ENCODE peak calls at places on chromosome X, in seven cellular contexts. One of them, this sample, is unnamed.

GRCh38 chrX:25020391-25021131 is 4.8 kb upstream of the ARX start:
- DNase-seq in A549: no peak
- DNase-seq in GM12878: no peak
- DNase-seq in HCT116: no peak
- DNase-seq in GM23338: peak
- DNase-seq in SK-N-SH: peak
- DNase-seq in K562: peak
- DNase-seq in this sample: no peak

GRCh38 chrX:154515803-154516654 is at the start of gene FAM3A:
- DNase-seq in A549: peak
- DNase-seq in GM12878: peak
- DNase-seq in HCT116: peak
- DNase-seq in GM23338: peak
- DNase-seq in SK-N-SH: peak
- DNase-seq in K562: peak
- DNase-seq in this sample: peak

GRCh38 chrX:17072726-17073125 is 126.3 kb downstream of the REPS2 start:
- DNase-seq in A549: no peak
- DNase-seq in GM12878: no peak
- DNase-seq in HCT116: no peak
- DNase-seq in GM23338: no peak
- DNase-seq in SK-N-SH: no peak
- DNase-seq in K562: no peak
- DNase-seq in this sample: no peak

GRCh38 chrX:41449615-41450014 is 2.5 kb downstream of the NYX start:
- DNase-seq in A549: no peak
- DNase-seq in GM12878: no peak
- DNase-seq in HCT116: no peak
- DNase-seq in GM23338: no peak
- DNase-seq in SK-N-SH: no peak
- DNase-seq in K562: no peak
- DNase-seq in this sample: peak

GRCh38 chrX:21708116-21708515 is 49.8 kb downstream of the SMPX start:
- DNase-seq in A549: no peak
- DNase-seq in GM12878: no peak
- DNase-seq in HCT116: no peak
- DNase-seq in GM23338: peak
- DNase-seq in SK-N-SH: no peak
- DNase-seq in K562: no peak
- DNase-seq in this sample: no peak

GRCh38 chrX:84219551-84219950 is 31.6 kb upstream of the RPS6KA6 start:
- DNase-seq in A549: no peak
- DNase-seq in GM12878: no peak
- DNase-seq in HCT116: no peak
- DNase-seq in GM23338: no peak
- DNase-seq in SK-N-SH: no peak
- DNase-seq in K562: no peak
- DNase-seq in this sample: no peak

GRCh38 chrX:154502989-154503388 is 12.6 kb upstream of the SLC10A3 start:
- DNase-seq in A549: no peak
- DNase-seq in GM12878: no peak
- DNase-seq in HCT116: no peak
- DNase-seq in GM23338: no peak
- DNase-seq in SK-N-SH: no peak
- DNase-seq in K562: no peak
- DNase-seq in this sample: no peak

GRCh38 chrX:130084651-130085237 is 25.6 kb downstream of the ELF4 start:
- DNase-seq in A549: no peak
- DNase-seq in GM12878: peak
- DNase-seq in HCT116: no peak
- DNase-seq in GM23338: no peak
- DNase-seq in SK-N-SH: no peak
- DNase-seq in K562: peak
- DNase-seq in this sample: no peak

GRCh38 chrX:8663325-8663724 is 68.6 kb downstream of the ANOS1 start:
- DNase-seq in A549: no peak
- DNase-seq in GM12878: no peak
- DNase-seq in HCT116: no peak
- DNase-seq in GM23338: no peak
- DNase-seq in SK-N-SH: no peak
- DNase-seq in K562: no peak
- DNase-seq in this sample: no peak

GRCh38 chrX:107154787-107155620 is 36.4 kb upstream of the RBM41 start:
- DNase-seq in A549: peak
- DNase-seq in GM12878: no peak
- DNase-seq in HCT116: no peak
- DNase-seq in GM23338: no peak
- DNase-seq in SK-N-SH: no peak
- DNase-seq in K562: peak
- DNase-seq in this sample: no peak

GRCh38 chrX:32483534-32484136 is 727.7 kb downstream of the DMD start:
- DNase-seq in A549: no peak
- DNase-seq in GM12878: no peak
- DNase-seq in HCT116: no peak
- DNase-seq in GM23338: peak
- DNase-seq in SK-N-SH: peak
- DNase-seq in K562: no peak
- DNase-seq in this sample: no peak

GRCh38 chrX:8627796-8628195 is 104.1 kb downstream of the ANOS1 start:
- DNase-seq in A549: no peak
- DNase-seq in GM12878: no peak
- DNase-seq in HCT116: no peak
- DNase-seq in GM23338: no peak
- DNase-seq in SK-N-SH: no peak
- DNase-seq in K562: no peak
- DNase-seq in this sample: no peak

GRCh38 chrX:148933881-148934280 is 433.5 kb downstream of the AFF2 start:
- DNase-seq in A549: no peak
- DNase-seq in GM12878: no peak
- DNase-seq in HCT116: no peak
- DNase-seq in GM23338: no peak
- DNase-seq in SK-N-SH: no peak
- DNase-seq in K562: no peak
- DNase-seq in this sample: no peak

GRCh38 chrX:8103655-8104054 is 67.4 kb downstream of the VCX2 start:
- DNase-seq in A549: no peak
- DNase-seq in GM12878: no peak
- DNase-seq in HCT116: no peak
- DNase-seq in GM23338: no peak
- DNase-seq in SK-N-SH: no peak
- DNase-seq in K562: no peak
- DNase-seq in this sample: no peak

GRCh38 chrX:24870143-24870542 is 145.6 kb downstream of the ARX start:
- DNase-seq in A549: peak
- DNase-seq in GM12878: no peak
- DNase-seq in HCT116: no peak
- DNase-seq in GM23338: no peak
- DNase-seq in SK-N-SH: no peak
- DNase-seq in K562: no peak
- DNase-seq in this sample: no peak

GRCh38 chrX:68945081-68945602 is 116.3 kb downstream of the EFNB1 start:
- DNase-seq in A549: no peak
- DNase-seq in GM12878: no peak
- DNase-seq in HCT116: no peak
- DNase-seq in GM23338: no peak
- DNase-seq in SK-N-SH: no peak
- DNase-seq in K562: no peak
- DNase-seq in this sample: no peak

GRCh38 chrX:105458846-105459245 is 238.4 kb upstream of the TEX13A start:
- DNase-seq in A549: no peak
- DNase-seq in GM12878: no peak
- DNase-seq in HCT116: no peak
- DNase-seq in GM23338: no peak
- DNase-seq in SK-N-SH: no peak
- DNase-seq in K562: no peak
- DNase-seq in this sample: no peak

GRCh38 chrX:33923262-33923661 is 208.9 kb downstream of the FAM47A start:
- DNase-seq in A549: peak
- DNase-seq in GM12878: no peak
- DNase-seq in HCT116: no peak
- DNase-seq in GM23338: no peak
- DNase-seq in SK-N-SH: no peak
- DNase-seq in K562: no peak
- DNase-seq in this sample: no peak

GRCh38 chrX:20393944-20394343 is 127.2 kb upstream of the RPS6KA3 start:
- DNase-seq in A549: no peak
- DNase-seq in GM12878: no peak
- DNase-seq in HCT116: no peak
- DNase-seq in GM23338: no peak
- DNase-seq in SK-N-SH: no peak
- DNase-seq in K562: no peak
- DNase-seq in this sample: no peak

GRCh38 chrX:20454117-20454516 is 187.4 kb upstream of the RPS6KA3 start:
- DNase-seq in A549: no peak
- DNase-seq in GM12878: no peak
- DNase-seq in HCT116: no peak
- DNase-seq in GM23338: no peak
- DNase-seq in SK-N-SH: no peak
- DNase-seq in K562: no peak
- DNase-seq in this sample: no peak

GRCh38 chrX:139077303-139078131 is 366.0 kb upstream of the FGF13 start:
- DNase-seq in A549: peak
- DNase-seq in GM12878: no peak
- DNase-seq in HCT116: no peak
- DNase-seq in GM23338: no peak
- DNase-seq in SK-N-SH: no peak
- DNase-seq in K562: no peak
- DNase-seq in this sample: peak

GRCh38 chrX:113260474-113260873 is 419.8 kb upstream of the AMOT start:
- DNase-seq in A549: no peak
- DNase-seq in GM12878: no peak
- DNase-seq in HCT116: peak
- DNase-seq in GM23338: peak
- DNase-seq in SK-N-SH: no peak
- DNase-seq in K562: no peak
- DNase-seq in this sample: no peak

GRCh38 chrX:151789179-151789800 is 54.7 kb downstream of the CNGA2 start:
- DNase-seq in A549: peak
- DNase-seq in GM12878: no peak
- DNase-seq in HCT116: no peak
- DNase-seq in GM23338: no peak
- DNase-seq in SK-N-SH: no peak
- DNase-seq in K562: no peak
- DNase-seq in this sample: no peak

GRCh38 chrX:46444011-46444410 is 101.2 kb downstream of the ZNF674 start:
- DNase-seq in A549: peak
- DNase-seq in GM12878: no peak
- DNase-seq in HCT116: peak
- DNase-seq in GM23338: no peak
- DNase-seq in SK-N-SH: no peak
- DNase-seq in K562: peak
- DNase-seq in this sample: peak

GRCh38 chrX:131895002-131895401 is 128.1 kb upstream of the STK26 start:
- DNase-seq in A549: no peak
- DNase-seq in GM12878: no peak
- DNase-seq in HCT116: no peak
- DNase-seq in GM23338: no peak
- DNase-seq in SK-N-SH: no peak
- DNase-seq in K562: peak
- DNase-seq in this sample: no peak

DNA sequence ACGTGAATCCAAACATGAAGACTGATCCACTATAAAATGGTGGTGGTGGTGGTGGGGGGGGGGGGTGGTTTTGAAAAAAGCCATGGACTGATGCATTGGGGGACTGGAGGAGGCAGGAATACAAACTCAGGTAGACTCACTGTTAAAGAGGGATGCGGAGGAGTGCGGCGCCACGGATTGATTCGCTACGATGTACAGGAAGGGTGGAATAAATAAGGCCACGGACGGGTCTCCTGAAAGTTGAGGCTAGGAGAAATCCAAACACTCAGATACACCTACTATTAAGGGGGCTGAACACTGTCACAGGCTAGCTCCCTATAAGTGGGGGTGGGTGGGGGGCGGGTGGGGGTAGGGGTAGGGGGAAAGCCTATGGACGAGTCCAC is 591 bp downstream of the ELK1 start:
- DNase-seq in A549: no peak
- DNase-seq in GM12878: no peak
- DNase-seq in HCT116: no peak
- DNase-seq in GM23338: no peak
- DNase-seq in SK-N-SH: no peak
- DNase-seq in K562: no peak
- DNase-seq in this sample: no peak
- H3K27ac ChIP-seq in A549: peak
- H3K27ac ChIP-seq in GM12878: peak
- H3K27ac ChIP-seq in HCT116: peak
- H3K27ac ChIP-seq in GM23338: no peak
- H3K27ac ChIP-seq in SK-N-SH: no peak
- H3K27ac ChIP-seq in K562: peak
- H3K27ac ChIP-seq in this sample: no peak

DNA sequence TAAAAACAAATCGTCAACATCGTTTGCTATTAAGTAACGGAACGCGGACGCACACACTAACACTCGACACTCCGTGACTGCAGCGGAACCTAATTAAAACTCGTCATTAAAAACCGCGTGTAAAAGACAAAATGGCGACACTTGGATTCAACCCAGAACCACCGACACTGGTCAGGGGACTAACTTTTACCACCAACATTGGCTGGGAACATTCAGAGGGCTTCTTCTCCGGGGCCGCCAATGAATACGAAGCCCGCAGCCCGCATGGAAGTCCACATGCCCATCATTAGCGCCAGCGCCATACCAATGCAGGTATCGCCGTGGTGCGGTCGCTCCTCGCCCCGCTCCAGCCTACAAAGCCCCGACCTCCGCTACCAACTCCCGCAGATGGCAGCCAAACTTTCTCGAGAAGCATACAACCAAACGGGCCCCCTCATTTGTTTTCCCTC is 498 bp downstream of the RBMX start:
- DNase-seq in A549: peak
- DNase-seq in GM12878: no peak
- DNase-seq in HCT116: no peak
- DNase-seq in GM23338: peak
- DNase-seq in SK-N-SH: peak
- DNase-seq in K562: peak
- DNase-seq in this sample: no peak
- TF ChIP-seq REST in A549: no peak
- TF ChIP-seq REST in GM12878: no peak
- TF ChIP-seq REST in HCT116: no peak
- TF ChIP-seq REST in GM23338: no peak
- TF ChIP-seq REST in SK-N-SH: no peak
- TF ChIP-seq REST in K562: no peak
- TF ChIP-seq REST in this sample: no peak

DNA sequence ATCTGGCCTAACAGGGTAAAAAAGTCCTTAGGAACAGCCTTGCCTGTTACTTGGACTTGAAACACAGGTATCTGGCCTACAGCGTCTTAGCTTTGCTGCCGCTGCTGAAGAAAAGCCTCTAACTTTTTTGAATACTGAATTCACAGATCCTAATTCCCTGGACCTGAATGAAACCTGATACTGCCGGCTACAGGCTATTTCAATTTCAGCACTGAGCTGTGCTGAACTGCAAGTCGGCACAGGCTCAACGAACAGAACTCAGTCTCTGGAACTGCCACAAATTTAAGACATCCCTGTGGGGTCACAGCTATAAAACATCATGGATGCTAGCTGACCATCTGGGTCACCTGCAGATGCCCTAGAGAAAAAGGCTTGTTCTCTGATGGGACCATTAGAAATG is 7.2 kb downstream of the NR0B1 start:
- DNase-seq in A549: peak
- DNase-seq in GM12878: no peak
- DNase-seq in HCT116: no peak
- DNase-seq in GM23338: peak
- DNase-seq in SK-N-SH: no peak
- DNase-seq in K562: no peak
- DNase-seq in this sample: no peak
- H3K27ac ChIP-seq in A549: peak
- H3K27ac ChIP-seq in GM12878: no peak
- H3K27ac ChIP-seq in HCT116: no peak
- H3K27ac ChIP-seq in GM23338: no peak
- H3K27ac ChIP-seq in SK-N-SH: no peak
- H3K27ac ChIP-seq in K562: no peak
- H3K27ac ChIP-seq in this sample: no peak

GRCh38 chrX:120463241-120463640 is 5.9 kb downstream of the LAMP2 start:
- DNase-seq in A549: peak
- DNase-seq in GM12878: no peak
- DNase-seq in HCT116: no peak
- DNase-seq in GM23338: no peak
- DNase-seq in SK-N-SH: no peak
- DNase-seq in K562: no peak
- DNase-seq in this sample: no peak
- TF ChIP-seq REST in A549: no peak
- TF ChIP-seq REST in GM12878: no peak
- TF ChIP-seq REST in HCT116: no peak
- TF ChIP-seq REST in GM23338: no peak
- TF ChIP-seq REST in SK-N-SH: no peak
- TF ChIP-seq REST in K562: no peak
- TF ChIP-seq REST in this sample: no peak